ENCODE peak calls at places on chromosomes 13 and 19, in seven cellular contexts. O is NCI-H1105 treated with DMSO at 0.1 percent for 48 hours; Z is effector CD4-positive, alpha-beta T cell; G is T-helper 2 cell; C is stimulated activated CD4-positive, alpha-beta T cell treated with anti-CD3 and anti-CD28 coated beads, Interleukin-2, amount 100 ng/mL, for 48 hours; J is EL; I is HAP-1. Y is an unnamed sample.

GRCh38 chr13:98251708-98252107 is 74.6 kb upstream of the RNF113B start:
- DNase-seq in O (no peak), Z (no peak), G (no peak), C (no peak), J (no peak), I (no peak), Y (no peak)

GRCh38 chr13:66859934-66860867 is 369.9 kb downstream of the PCDH9 start:
- DNase-seq in O (no peak), Z (no peak), G (no peak), C (no peak), J (no peak), I (peak), Y (no peak)

GRCh38 chr19:4103073-4103418 is 20.9 kb downstream of the MAP2K2 start:
- DNase-seq in O (no peak), Z (no peak), G (peak), C (no peak), J (peak), I (no peak), Y (no peak)

GRCh38 chr13:98719527-98720250 is 32.8 kb downstream of the SLC15A1 start:
- DNase-seq in O (no peak), Z (no peak), G (no peak), C (no peak), J (no peak), I (no peak), Y (no peak)

GRCh38 chr13:67619346-67619745 is 389.2 kb upstream of the PCDH9 start:
- DNase-seq in O (no peak), Z (no peak), G (no peak), C (no peak), J (no peak), I (no peak), Y (no peak)

GRCh38 chr13:73835138-73835721 is 299.0 kb downstream of the KLF12 start:
- DNase-seq in O (peak), Z (no peak), G (peak), C (no peak), J (peak), I (no peak), Y (no peak)

GRCh38 chr13:50080856-50081105 is 65.5 kb downstream of the KCNRG start:
- DNase-seq in O (no peak), Z (no peak), G (peak), C (no peak), J (peak), I (no peak), Y (no peak)

GRCh38 chr13:88042489-88042888 is 371.3 kb downstream of the SLITRK5 start:
- DNase-seq in O (no peak), Z (no peak), G (no peak), C (no peak), J (peak), I (no peak), Y (no peak)

GRCh38 chr19:49687566-49688316 is 1.7 kb upstream of the ADM5 start:
- DNase-seq in O (no peak), Z (no peak), G (no peak), C (no peak), J (peak), I (no peak), Y (no peak)

GRCh38 chr19:13234518-13234917 is 84.3 kb downstream of the IER2 start:
- DNase-seq in O (no peak), Z (peak), G (peak), C (peak), J (peak), I (peak), Y (peak)

GRCh38 chr13:74767031-74767430 is 632.8 kb upstream of the KLF12 start:
- DNase-seq in O (no peak), Z (no peak), G (no peak), C (no peak), J (peak), I (no peak), Y (no peak)

GRCh38 chr13:101919541-101920306 is 467.2 kb downstream of the ITGBL1 start:
- DNase-seq in O (peak), Z (no peak), G (no peak), C (no peak), J (peak), I (no peak), Y (no peak)

Y was measured in naive thymus-derived CD8-positive, alpha-beta T cell.